ENCODE peak calls at places on chromosomes 3 and 15, in eight cellular contexts. Y is PC-3, B is esophagus squamous epithelium, H is D721Med, T is kidney epithelial cell, A is BJ, N is uterus, K is fibroblast of mammary gland. S is an unnamed sample.
A peak's percentile ranks its signal among the peaks of the same experiment; 100 is the strongest.

GRCh38 chr3:192433704-192434103 is 293.6 kb downstream of the FGF12 start:
- DNase-seq in B (no peak), H (no peak), A (no peak), N (no peak), T (no peak), Y (no peak), K (no peak), S (no peak)

GRCh38 chr15:98442379-98442833 is 205.9 kb upstream of the IGF1R start:
- DNase-seq in A (peak; percentile 57), Y (peak; percentile 88), T (peak; percentile 86), N (peak; percentile 39), K (peak; percentile 85), H (no peak), B (no peak), S (peak; percentile 69)

GRCh38 chr15:97200161-97200560 is 760.3 kb upstream of the ARRDC4 start:
- DNase-seq in Y (peak; percentile 3), A (no peak), H (no peak), B (no peak), K (no peak), T (no peak), N (no peak), S (no peak)

GRCh38 chr3:163547045-163547692 is 1531.1 kb downstream of the SI start:
- DNase-seq in B (no peak), H (no peak), A (no peak), T (no peak), Y (no peak), K (no peak), N (no peak), S (no peak)

GRCh38 chr3:49723301-49723630 is 485 bp downstream of the GMPPB start:
- DNase-seq in Y (peak; percentile 53), K (peak; percentile 28), N (peak; percentile 54), H (no peak), A (no peak), B (no peak), T (no peak), S (peak; percentile 49)

GRCh38 chr15:92140802-92141201 is 252.9 kb upstream of the ST8SIA2 start:
- DNase-seq in T (no peak), N (no peak), A (no peak), B (no peak), K (no peak), H (no peak), Y (peak; percentile 29), S (no peak)

GRCh38 chr15:48415036-48415886 is 84.0 kb downstream of the DUT start:
- DNase-seq in Y (peak; percentile 89), T (no peak), B (no peak), A (no peak), N (no peak), K (peak; percentile 87), H (no peak), S (no peak)

GRCh38 chr15:48471073-48471472 is 139.8 kb downstream of the DUT start:
- DNase-seq in B (no peak), Y (no peak), H (no peak), T (no peak), K (no peak), N (no peak), A (no peak), S (no peak)

GRCh38 chr3:123342631-123343080 is 106.2 kb downstream of the ADCY5 start:
- DNase-seq in T (no peak), Y (no peak), B (no peak), K (no peak), N (no peak), H (no peak), A (no peak), S (no peak)

GRCh38 chr3:33373082-33373437 is 67.1 kb downstream of the UBP1 start:
- DNase-seq in T (no peak), B (no peak), Y (no peak), A (no peak), H (no peak), K (no peak), N (no peak), S (no peak)
- TF ChIP-seq CTCF in T (no peak), B (no peak), Y (no peak), A (no peak), H (no peak), K (no peak), N (no peak), S (no peak)

GRCh38 chr15:31145271-31145911 is 43.9 kb upstream of the TRPM1 start:
- DNase-seq in K (peak; percentile 3), N (no peak), A (no peak), Y (peak; percentile 32), T (no peak), H (no peak), B (no peak), S (no peak)
- TF ChIP-seq CTCF in K (peak; percentile 11), N (no peak), A (peak; percentile 28), Y (peak; percentile 54), T (peak; percentile 16), H (no peak), B (no peak), S (no peak)

GRCh38 chr3:567488-568173 is 371.1 kb downstream of the CHL1 start:
- DNase-seq in T (no peak), H (no peak), A (no peak), Y (no peak), B (no peak), K (no peak), N (no peak), S (no peak)
- TF ChIP-seq CTCF in T (no peak), H (no peak), A (no peak), Y (no peak), B (no peak), K (no peak), N (no peak), S (no peak)

DNA sequence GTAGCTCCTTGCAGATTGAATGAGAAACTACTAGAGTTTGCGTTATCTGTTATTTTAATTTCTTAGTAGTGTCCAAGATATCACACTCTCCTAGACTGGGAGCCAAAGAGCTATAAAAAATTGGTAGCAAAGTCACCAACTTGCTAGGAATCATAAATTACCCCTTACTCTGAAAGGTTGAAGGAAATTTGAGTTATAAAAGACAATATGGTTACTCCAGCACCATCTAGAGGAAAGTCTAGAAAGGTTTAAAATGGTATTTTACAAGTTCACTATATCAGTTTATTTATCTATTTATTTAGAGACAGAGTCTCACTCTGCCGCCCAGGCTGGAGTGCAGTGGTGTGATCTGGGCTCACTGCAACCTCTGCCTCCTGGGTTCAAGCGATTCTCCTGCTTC is 121.6 kb downstream of the RBPMS2 start:
- DNase-seq in A (no peak), K (peak; percentile 46), H (no peak), T (no peak), Y (peak; percentile 16), N (no peak), B (no peak), S (no peak)
- TF ChIP-seq CTCF in A (peak; percentile 32), K (peak; percentile 37), H (peak; percentile 49), T (peak; percentile 23), Y (peak; percentile 30), N (peak; percentile 32), B (no peak), S (no peak)

S was measured in mesothelial cell of epicardium.